ENCODE peak calls at places on chromosomes 5 and 9, in six cellular contexts. One of them, this sample, is unnamed.

GRCh38 chr9:137048655-137049543 is 2.9 kb upstream of the NPDC1 start:
- DNase-seq in testis: no peak
- DNase-seq in lower lobe of right lung: no peak
- DNase-seq in stomach: no peak
- DNase-seq in transverse colon: no peak
- DNase-seq in CD4-positive, CD25-positive, alpha-beta regulatory T cell: no peak
- DNase-seq in this sample: peak; percentile 94

GRCh38 chr5:134435525-134435924 is 23.8 kb upstream of the CDKN2AIPNL start:
- DNase-seq in lower lobe of right lung: no peak
- DNase-seq in testis: no peak
- DNase-seq in stomach: no peak
- DNase-seq in CD4-positive, CD25-positive, alpha-beta regulatory T cell: no peak
- DNase-seq in transverse colon: no peak
- DNase-seq in this sample: no peak

GRCh38 chr9:137688725-137689124 is 69.9 kb downstream of the EHMT1 start:
- DNase-seq in CD4-positive, CD25-positive, alpha-beta regulatory T cell: no peak
- DNase-seq in transverse colon: no peak
- DNase-seq in stomach: no peak
- DNase-seq in lower lobe of right lung: no peak
- DNase-seq in testis: no peak
- DNase-seq in this sample: peak; percentile 31

GRCh38 chr5:33272288-33272687 is 168.5 kb upstream of the TARS1 start:
- DNase-seq in testis: no peak
- DNase-seq in stomach: no peak
- DNase-seq in transverse colon: no peak
- DNase-seq in CD4-positive, CD25-positive, alpha-beta regulatory T cell: no peak
- DNase-seq in lower lobe of right lung: no peak
- DNase-seq in this sample: no peak

GRCh38 chr5:1661831-1662558 is 137.6 kb downstream of the MRPL36 start:
- DNase-seq in CD4-positive, CD25-positive, alpha-beta regulatory T cell: no peak
- DNase-seq in stomach: no peak
- DNase-seq in transverse colon: no peak
- DNase-seq in testis: no peak
- DNase-seq in lower lobe of right lung: no peak
- DNase-seq in this sample: peak; percentile 33

GRCh38 chr9:85425153-85425611 is 316.6 kb downstream of the AGTPBP1 start:
- DNase-seq in transverse colon: peak; percentile 55
- DNase-seq in CD4-positive, CD25-positive, alpha-beta regulatory T cell: no peak
- DNase-seq in testis: peak; percentile 89
- DNase-seq in stomach: peak; percentile 55
- DNase-seq in lower lobe of right lung: peak; percentile 64
- DNase-seq in this sample: peak; percentile 80

GRCh38 chr5:11476866-11477265 is 427.4 kb downstream of the CTNND2 start:
- DNase-seq in CD4-positive, CD25-positive, alpha-beta regulatory T cell: no peak
- DNase-seq in stomach: no peak
- DNase-seq in transverse colon: no peak
- DNase-seq in testis: no peak
- DNase-seq in lower lobe of right lung: no peak
- DNase-seq in this sample: no peak

GRCh38 chr9:87824216-87824875 is 58.3 kb upstream of the SPATA31E1 start:
- DNase-seq in lower lobe of right lung: no peak
- DNase-seq in testis: no peak
- DNase-seq in transverse colon: no peak
- DNase-seq in CD4-positive, CD25-positive, alpha-beta regulatory T cell: no peak
- DNase-seq in stomach: no peak
- DNase-seq in this sample: peak; percentile 81

GRCh38 chr5:122615146-122615545 is 159.7 kb upstream of the SNX2 start:
- DNase-seq in stomach: no peak
- DNase-seq in lower lobe of right lung: no peak
- DNase-seq in testis: no peak
- DNase-seq in CD4-positive, CD25-positive, alpha-beta regulatory T cell: no peak
- DNase-seq in transverse colon: no peak
- DNase-seq in this sample: no peak

GRCh38 chr9:79581388-79581787 is 9.6 kb downstream of the TLE4 start:
- DNase-seq in transverse colon: peak; percentile 15
- DNase-seq in stomach: peak; percentile 33
- DNase-seq in CD4-positive, CD25-positive, alpha-beta regulatory T cell: no peak
- DNase-seq in testis: no peak
- DNase-seq in lower lobe of right lung: no peak
- DNase-seq in this sample: no peak

GRCh38 chr9:124260769-124261603 is 3.2 kb downstream of the NEK6 start:
- DNase-seq in testis: no peak
- DNase-seq in CD4-positive, CD25-positive, alpha-beta regulatory T cell: no peak
- DNase-seq in lower lobe of right lung: no peak
- DNase-seq in stomach: peak; percentile 40
- DNase-seq in transverse colon: peak; percentile 57
- DNase-seq in this sample: peak; percentile 2

GRCh38 chr9:127586537-127586936 is 25.5 kb upstream of the STXBP1 start:
- DNase-seq in stomach: peak; percentile 87
- DNase-seq in lower lobe of right lung: peak; percentile 81
- DNase-seq in CD4-positive, CD25-positive, alpha-beta regulatory T cell: peak; percentile 43
- DNase-seq in testis: peak; percentile 92
- DNase-seq in transverse colon: peak; percentile 85
- DNase-seq in this sample: peak; percentile 86

GRCh38 chr5:135386886-135387628 is 12.0 kb downstream of the MACROH2A1 start:
- DNase-seq in stomach: peak; percentile 59
- DNase-seq in CD4-positive, CD25-positive, alpha-beta regulatory T cell: no peak
- DNase-seq in transverse colon: peak; percentile 70
- DNase-seq in lower lobe of right lung: peak; percentile 61
- DNase-seq in testis: peak; percentile 53
- DNase-seq in this sample: no peak

GRCh38 chr5:67010684-67011409 is 185.8 kb downstream of the CD180 start:
- DNase-seq in lower lobe of right lung: no peak
- DNase-seq in transverse colon: peak; percentile 21
- DNase-seq in testis: peak; percentile 18
- DNase-seq in stomach: no peak
- DNase-seq in CD4-positive, CD25-positive, alpha-beta regulatory T cell: no peak
- DNase-seq in this sample: no peak

GRCh38 chr5:126877569-126877968 is 100.6 kb downstream of the LMNB1 start:
- DNase-seq in CD4-positive, CD25-positive, alpha-beta regulatory T cell: no peak
- DNase-seq in lower lobe of right lung: no peak
- DNase-seq in testis: no peak
- DNase-seq in transverse colon: no peak
- DNase-seq in stomach: no peak
- DNase-seq in this sample: no peak

GRCh38 chr5:172748341-172748843 is 22.6 kb downstream of the DUSP1 start:
- DNase-seq in transverse colon: no peak
- DNase-seq in lower lobe of right lung: peak; percentile 76
- DNase-seq in CD4-positive, CD25-positive, alpha-beta regulatory T cell: no peak
- DNase-seq in testis: no peak
- DNase-seq in stomach: no peak
- DNase-seq in this sample: peak; percentile 64

GRCh38 chr5:172071244-172071875 is 64.9 kb upstream of the FBXW11 start:
- DNase-seq in CD4-positive, CD25-positive, alpha-beta regulatory T cell: no peak
- DNase-seq in lower lobe of right lung: no peak
- DNase-seq in transverse colon: no peak
- DNase-seq in testis: no peak
- DNase-seq in stomach: no peak
- DNase-seq in this sample: no peak

GRCh38 chr5:4544049-4544675 is 596.0 kb upstream of the ADAMTS16 start:
- DNase-seq in CD4-positive, CD25-positive, alpha-beta regulatory T cell: no peak
- DNase-seq in lower lobe of right lung: no peak
- DNase-seq in testis: no peak
- DNase-seq in transverse colon: no peak
- DNase-seq in stomach: no peak
- DNase-seq in this sample: peak; percentile 28

GRCh38 chr5:18745591-18745987 is 1111.3 kb downstream of the TAF11L14 start:
- DNase-seq in stomach: no peak
- DNase-seq in CD4-positive, CD25-positive, alpha-beta regulatory T cell: no peak
- DNase-seq in lower lobe of right lung: no peak
- DNase-seq in transverse colon: peak; percentile 18
- DNase-seq in testis: no peak
- DNase-seq in this sample: no peak

GRCh38 chr5:54804086-54804485 is 181.3 kb downstream of the ESM1 start:
- DNase-seq in transverse colon: no peak
- DNase-seq in CD4-positive, CD25-positive, alpha-beta regulatory T cell: no peak
- DNase-seq in stomach: no peak
- DNase-seq in lower lobe of right lung: no peak
- DNase-seq in testis: no peak
- DNase-seq in this sample: no peak

GRCh38 chr9:112384690-112385089 is 4.8 kb downstream of the HSDL2 start:
- DNase-seq in CD4-positive, CD25-positive, alpha-beta regulatory T cell: no peak
- DNase-seq in testis: no peak
- DNase-seq in lower lobe of right lung: no peak
- DNase-seq in stomach: no peak
- DNase-seq in transverse colon: no peak
- DNase-seq in this sample: no peak

GRCh38 chr5:109558952-109559351 is 130.8 kb upstream of the MAN2A1 start:
- DNase-seq in transverse colon: no peak
- DNase-seq in CD4-positive, CD25-positive, alpha-beta regulatory T cell: no peak
- DNase-seq in lower lobe of right lung: no peak
- DNase-seq in testis: no peak
- DNase-seq in stomach: no peak
- DNase-seq in this sample: no peak

GRCh38 chr5:79235578-79236363 is at the start of gene JMY:
- DNase-seq in stomach: peak; percentile 90
- DNase-seq in CD4-positive, CD25-positive, alpha-beta regulatory T cell: peak; percentile 85
- DNase-seq in testis: peak; percentile 98
- DNase-seq in transverse colon: peak; percentile 90
- DNase-seq in lower lobe of right lung: peak; percentile 91
- DNase-seq in this sample: peak; percentile 94

GRCh38 chr9:93117924-93118862 is 15.9 kb downstream of the NINJ1 start:
- DNase-seq in transverse colon: no peak
- DNase-seq in lower lobe of right lung: peak; percentile 26
- DNase-seq in CD4-positive, CD25-positive, alpha-beta regulatory T cell: no peak
- DNase-seq in stomach: no peak
- DNase-seq in testis: no peak
- DNase-seq in this sample: no peak

GRCh38 chr9:77647659-77648457 is at the start of gene GNA14:
- DNase-seq in transverse colon: peak; percentile 24
- DNase-seq in lower lobe of right lung: no peak
- DNase-seq in stomach: no peak
- DNase-seq in testis: peak; percentile 39
- DNase-seq in CD4-positive, CD25-positive, alpha-beta regulatory T cell: no peak
- DNase-seq in this sample: peak; percentile 79

GRCh38 chr9:134175291-134175807 is 11.0 kb upstream of the RNU6ATAC start:
- DNase-seq in lower lobe of right lung: no peak
- DNase-seq in transverse colon: peak; percentile 41
- DNase-seq in testis: no peak
- DNase-seq in CD4-positive, CD25-positive, alpha-beta regulatory T cell: no peak
- DNase-seq in stomach: no peak
- DNase-seq in this sample: peak; percentile 100

GRCh38 chr5:173618927-173619519 is 2.6 kb upstream of the BOD1 start:
- DNase-seq in lower lobe of right lung: no peak
- DNase-seq in stomach: peak; percentile 53
- DNase-seq in CD4-positive, CD25-positive, alpha-beta regulatory T cell: peak; percentile 31
- DNase-seq in testis: peak; percentile 64
- DNase-seq in transverse colon: peak; percentile 37
- DNase-seq in this sample: peak; percentile 76

GRCh38 chr5:69494481-69494880 is 1.9 kb downstream of the OCLN start:
- DNase-seq in transverse colon: no peak
- DNase-seq in CD4-positive, CD25-positive, alpha-beta regulatory T cell: no peak
- DNase-seq in testis: no peak
- DNase-seq in lower lobe of right lung: no peak
- DNase-seq in stomach: no peak
- DNase-seq in this sample: peak; percentile 22
- H3K27me3 ChIP-seq in transverse colon: peaks cover 40% of the 10 kb centered on the region
- H3K27me3 ChIP-seq in CD4-positive, CD25-positive, alpha-beta regulatory T cell: peaks cover 30% of the 10 kb centered on the region
- H3K27me3 ChIP-seq in testis: no peaks in the 10 kb centered on the region
- H3K27me3 ChIP-seq in lower lobe of right lung: peaks cover 18% of the 10 kb centered on the region
- H3K27me3 ChIP-seq in stomach: peaks cover 54% of the 10 kb centered on the region
- H3K27me3 ChIP-seq in this sample: no peaks in the 10 kb centered on the region

GRCh38 chr5:37088041-37088440 is 161.1 kb downstream of the CPLANE1 start:
- DNase-seq in CD4-positive, CD25-positive, alpha-beta regulatory T cell: no peak
- DNase-seq in stomach: no peak
- DNase-seq in transverse colon: no peak
- DNase-seq in lower lobe of right lung: no peak
- DNase-seq in testis: no peak
- DNase-seq in this sample: no peak
- H3K27me3 ChIP-seq in CD4-positive, CD25-positive, alpha-beta regulatory T cell: no peaks in the 10 kb centered on the region
- H3K27me3 ChIP-seq in stomach: no peaks in the 10 kb centered on the region
- H3K27me3 ChIP-seq in transverse colon: no peaks in the 10 kb centered on the region
- H3K27me3 ChIP-seq in lower lobe of right lung: no peaks in the 10 kb centered on the region
- H3K27me3 ChIP-seq in testis: no peaks in the 10 kb centered on the region
- H3K27me3 ChIP-seq in this sample: peaks cover 67% of the 10 kb centered on the region

GRCh38 chr5:107563957-107564544 is 106.7 kb downstream of the EFNA5 start:
- DNase-seq in stomach: no peak
- DNase-seq in testis: no peak
- DNase-seq in transverse colon: no peak
- DNase-seq in lower lobe of right lung: no peak
- DNase-seq in CD4-positive, CD25-positive, alpha-beta regulatory T cell: no peak
- DNase-seq in this sample: no peak

GRCh38 chr5:107557051-107557658 is 113.6 kb downstream of the EFNA5 start:
- DNase-seq in CD4-positive, CD25-positive, alpha-beta regulatory T cell: no peak
- DNase-seq in testis: no peak
- DNase-seq in lower lobe of right lung: peak; percentile 52
- DNase-seq in stomach: no peak
- DNase-seq in transverse colon: no peak
- DNase-seq in this sample: no peak

GRCh38 chr5:107556575-107556974 is 114.2 kb downstream of the EFNA5 start:
- DNase-seq in CD4-positive, CD25-positive, alpha-beta regulatory T cell: no peak
- DNase-seq in transverse colon: no peak
- DNase-seq in stomach: no peak
- DNase-seq in lower lobe of right lung: no peak
- DNase-seq in testis: no peak
- DNase-seq in this sample: no peak

GRCh38 chr5:107558951-107559350 is 111.8 kb downstream of the EFNA5 start:
- DNase-seq in testis: no peak
- DNase-seq in lower lobe of right lung: no peak
- DNase-seq in transverse colon: no peak
- DNase-seq in CD4-positive, CD25-positive, alpha-beta regulatory T cell: no peak
- DNase-seq in stomach: no peak
- DNase-seq in this sample: peak; percentile 47

DNA sequence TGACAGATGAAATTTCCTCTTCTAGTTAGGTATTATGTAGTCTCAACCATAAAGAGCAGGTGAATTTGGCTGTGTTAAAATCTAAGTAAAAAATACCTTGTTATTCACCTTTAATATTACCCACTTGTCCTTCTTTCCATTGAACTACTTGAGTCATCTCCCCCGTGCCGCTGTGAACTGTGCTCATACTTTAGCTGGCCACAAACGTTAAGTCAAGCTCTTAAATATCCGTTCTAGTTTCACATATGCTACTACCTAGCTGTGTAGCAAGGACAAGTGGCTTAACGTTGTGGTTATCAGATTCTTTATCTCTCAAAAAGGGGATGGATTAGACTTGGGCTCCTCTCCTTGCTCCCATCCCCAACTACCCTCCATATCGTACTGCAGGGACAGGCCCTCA is 110.4 kb downstream of the EFNA5 start:
- DNase-seq in CD4-positive, CD25-positive, alpha-beta regulatory T cell: no peak
- DNase-seq in stomach: no peak
- DNase-seq in transverse colon: no peak
- DNase-seq in testis: no peak
- DNase-seq in lower lobe of right lung: no peak
- DNase-seq in this sample: no peak
- H3K27me3 ChIP-seq in CD4-positive, CD25-positive, alpha-beta regulatory T cell: no peaks in the 10 kb centered on the region
- H3K27me3 ChIP-seq in stomach: no peaks in the 10 kb centered on the region
- H3K27me3 ChIP-seq in transverse colon: no peaks in the 10 kb centered on the region
- H3K27me3 ChIP-seq in testis: no peaks in the 10 kb centered on the region
- H3K27me3 ChIP-seq in lower lobe of right lung: no peaks in the 10 kb centered on the region
- H3K27me3 ChIP-seq in this sample: no peaks in the 10 kb centered on the region

DNA sequence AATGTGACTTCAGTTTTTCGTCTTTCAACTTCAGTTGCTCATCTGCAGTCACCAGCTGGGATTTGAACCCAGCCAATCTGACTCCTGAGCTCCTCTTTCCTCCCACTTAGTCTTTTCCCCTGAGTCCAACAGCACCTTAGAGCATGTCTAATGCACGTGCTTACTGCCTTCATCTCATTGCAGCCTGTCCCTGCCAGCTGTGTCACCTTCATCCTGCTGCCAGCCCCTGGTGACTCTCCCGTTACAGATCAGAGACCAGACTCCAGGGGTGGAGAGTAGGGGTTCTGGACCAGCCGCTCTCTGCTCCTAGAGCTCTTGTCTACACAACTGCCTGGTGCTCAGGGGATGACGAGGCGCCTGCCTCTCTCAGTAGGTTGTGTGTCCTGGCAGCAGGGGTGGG is 132.9 kb upstream of the LMX1B start:
- DNase-seq in testis: no peak
- DNase-seq in transverse colon: no peak
- DNase-seq in lower lobe of right lung: no peak
- DNase-seq in CD4-positive, CD25-positive, alpha-beta regulatory T cell: no peak
- DNase-seq in stomach: no peak
- DNase-seq in this sample: no peak
- H3K27me3 ChIP-seq in testis: no peaks in the 10 kb centered on the region
- H3K27me3 ChIP-seq in transverse colon: no peaks in the 10 kb centered on the region
- H3K27me3 ChIP-seq in lower lobe of right lung: no peaks in the 10 kb centered on the region
- H3K27me3 ChIP-seq in CD4-positive, CD25-positive, alpha-beta regulatory T cell: no peaks in the 10 kb centered on the region
- H3K27me3 ChIP-seq in stomach: no peaks in the 10 kb centered on the region
- H3K27me3 ChIP-seq in this sample: no peaks in the 10 kb centered on the region

This sample was measured in H7.